ENCODE peak calls at places on chromosome 19, in ten cellular contexts. U is GM13977, B is RWPE2, I is astrocyte of the spinal cord, S is GM13976, Y is lung, H is left ventricle myocardium inferior, M is neural crest cell, T is keratinocyte, Z is cardiac fibroblast. V is an unnamed sample.

GRCh38 chr19:12994701-12995595 is at the start of gene NFIX:
- DNase-seq in B (no peak), I (peak), H (peak), Z (peak), S (no peak), Y (peak), M (no peak), T (no peak), U (no peak), V (peak)

GRCh38 chr19:43616306-43616705 is 3.1 kb downstream of the ZNF428 start:
- DNase-seq in Y (no peak), M (no peak), S (no peak), T (no peak), I (no peak), B (no peak), Z (no peak), H (no peak), U (no peak), V (no peak)

GRCh38 chr19:21697171-21697570 is 70.2 kb downstream of the ZNF100 start:
- DNase-seq in S (no peak), U (no peak), I (no peak), M (no peak), H (no peak), T (no peak), Z (no peak), B (no peak), Y (no peak), V (no peak)

GRCh38 chr19:2231621-2232221 is 4.4 kb downstream of the PLEKHJ1 start:
- DNase-seq in I (no peak), U (no peak), M (peak), Y (no peak), T (no peak), B (no peak), H (no peak), S (no peak), Z (no peak), V (no peak)

GRCh38 chr19:814108-815078 is 7.4 kb downstream of the PLPPR3 start:
- DNase-seq in Y (no peak), I (no peak), M (peak), H (no peak), S (no peak), U (peak), Z (no peak), B (no peak), T (no peak), V (no peak)

GRCh38 chr19:3276341-3276799 is 51.9 kb downstream of the CELF5 start:
- DNase-seq in Z (no peak), H (no peak), M (no peak), U (peak), I (no peak), S (no peak), Y (peak), B (peak), T (no peak), V (no peak)

GRCh38 chr19:38264486-38265212 is at the start of gene SPINT2:
- DNase-seq in I (no peak), M (peak), T (peak), Y (peak), S (peak), U (peak), Z (no peak), B (peak), H (no peak), V (no peak)

GRCh38 chr19:13887529-13887928 is 10.6 kb downstream of the NANOS3 start:
- DNase-seq in M (no peak), I (no peak), T (no peak), S (no peak), U (no peak), H (no peak), Y (no peak), Z (peak), B (no peak), V (no peak)

GRCh38 chr19:571127-571974 is 1.0 kb upstream of the BSG start:
- DNase-seq in H (no peak), T (no peak), B (no peak), Z (peak), Y (peak), I (no peak), M (peak), S (no peak), U (peak), V (peak)

DNA sequence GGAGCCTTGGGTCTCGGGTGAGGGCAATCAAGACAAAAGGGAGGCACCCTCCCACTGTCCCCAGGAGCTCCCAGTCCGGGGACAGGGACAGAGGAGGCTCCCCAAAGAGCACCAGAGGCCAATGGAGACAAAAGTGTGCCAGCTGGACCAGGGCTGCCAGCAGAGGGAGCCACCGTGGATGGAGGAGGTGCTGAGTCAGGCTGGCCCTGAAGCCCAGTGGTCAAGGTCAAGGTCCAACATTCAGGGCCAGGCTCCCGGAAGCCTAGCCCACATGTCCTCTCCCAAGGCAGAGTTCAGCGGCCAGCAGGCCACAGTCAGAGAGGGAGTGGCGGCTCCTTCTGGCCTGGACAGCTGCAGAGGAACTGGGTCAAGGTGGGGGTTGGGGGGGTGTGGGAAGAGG is 8.4 kb downstream of the COL5A3 start:
- DNase-seq in Y (no peak), B (no peak), S (peak), T (no peak), I (no peak), H (peak), M (peak), Z (peak), U (no peak), V (peak)
- TF ChIP-seq CTCF in Y (no peak), B (no peak), S (peak), T (peak), I (peak), H (peak), M (peak), Z (peak), U (peak), V (peak)

DNA sequence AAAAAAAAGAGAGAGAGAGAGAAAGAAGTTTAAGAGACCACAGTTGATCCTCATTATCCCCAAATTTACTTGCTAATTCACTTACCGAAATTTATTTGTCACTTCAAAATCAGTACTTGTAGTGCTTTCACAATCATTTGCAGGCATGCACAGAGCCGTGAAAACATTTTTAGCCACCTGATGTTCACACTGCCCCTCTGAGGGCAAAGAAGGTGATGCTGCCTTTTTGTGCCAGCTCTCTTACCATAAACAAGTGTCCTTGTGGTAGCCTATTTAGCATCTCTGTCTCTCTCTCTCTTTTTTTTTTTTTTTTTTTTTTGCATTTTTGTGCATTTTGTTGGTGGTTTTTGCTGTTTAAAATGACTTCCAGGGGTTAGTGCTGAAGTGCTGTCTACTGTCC is 24.0 kb upstream of the CASP14 start:
- DNase-seq in M (no peak), I (no peak), Z (peak), Y (no peak), H (no peak), B (no peak), U (peak), T (no peak), S (peak), V (no peak)
- TF ChIP-seq CTCF in M (peak), I (no peak), Z (no peak), Y (no peak), H (peak), B (peak), U (peak), T (peak), S (peak), V (no peak)

GRCh38 chr19:18832331-18833140 is 777 bp downstream of the UPF1 start:
- DNase-seq in Z (peak), T (no peak), B (no peak), M (no peak), S (peak), U (peak), I (no peak), H (no peak), Y (no peak), V (peak)
- TF ChIP-seq CTCF in Z (peak), T (peak), B (peak), M (no peak), S (peak), U (peak), I (peak), H (no peak), Y (no peak), V (no peak)

GRCh38 chr19:49503582-49503962 is 7.3 kb downstream of the RPS11 start:
- DNase-seq in T (no peak), Z (no peak), Y (no peak), B (no peak), S (no peak), U (no peak), M (no peak), H (no peak), I (no peak), V (no peak)

GRCh38 chr19:49507803-49508494 is 4.5 kb upstream of the FCGRT start:
- DNase-seq in M (no peak), T (no peak), U (no peak), Z (no peak), I (no peak), S (peak), Y (no peak), B (no peak), H (no peak), V (no peak)

GRCh38 chr19:49502866-49503581 is 6.8 kb downstream of the RPS11 start:
- DNase-seq in B (no peak), Z (peak), S (peak), M (no peak), Y (no peak), T (no peak), U (no peak), I (peak), H (no peak), V (no peak)

DNA sequence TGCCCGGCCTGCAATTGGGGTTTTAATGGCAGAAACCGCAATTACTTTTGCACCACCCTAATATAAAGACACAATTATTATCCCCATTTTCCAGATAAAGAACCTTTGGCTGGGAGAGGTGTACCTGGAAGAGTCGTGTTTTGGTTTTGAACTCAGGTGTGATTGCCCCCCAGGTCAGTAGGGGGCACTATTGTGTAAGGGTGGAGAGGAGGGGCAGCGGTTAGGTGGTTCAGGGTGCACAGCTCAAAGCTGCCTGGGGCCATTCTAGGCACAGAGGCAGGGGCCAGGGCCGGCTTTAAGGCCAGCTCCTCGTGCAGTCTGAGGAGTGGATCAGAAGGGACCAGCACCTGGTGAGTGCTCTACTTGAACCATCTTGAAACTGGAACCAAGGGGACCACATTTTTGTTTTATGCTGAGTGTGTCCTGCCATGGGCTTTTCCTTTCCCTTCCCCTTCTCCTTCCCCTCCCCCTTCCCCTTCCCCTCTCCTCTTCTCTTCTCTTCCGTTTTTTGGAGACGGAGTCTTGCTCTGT is 5.8 kb upstream of the FCGRT start:
- DNase-seq in Z (peak), T (no peak), B (no peak), H (peak), U (peak), M (peak), S (peak), Y (peak), I (no peak), V (peak)
- TF ChIP-seq CTCF in Z (peak), T (peak), B (peak), H (peak), U (peak), M (peak), S (peak), Y (peak), I (peak), V (peak)

GRCh38 chr19:6767357-6768235 is at the start of gene SH2D3A:
- DNase-seq in I (no peak), U (peak), Z (peak), B (peak), T (peak), S (peak), M (peak), Y (peak), H (peak), V (peak)

GRCh38 chr19:6766357-6767080 is 716 bp downstream of the SH2D3A start:
- DNase-seq in H (no peak), B (no peak), T (no peak), Z (no peak), U (no peak), Y (no peak), S (no peak), M (no peak), I (no peak), V (no peak)

GRCh38 chr19:6768236-6768785 is 1.1 kb upstream of the SH2D3A start:
- DNase-seq in S (no peak), T (no peak), U (no peak), Z (no peak), H (no peak), I (no peak), Y (no peak), B (no peak), M (no peak), V (no peak)

GRCh38 chr19:6767081-6767356 is 216 bp downstream of the SH2D3A start:
- DNase-seq in S (peak), H (no peak), I (no peak), M (no peak), Y (no peak), U (peak), Z (no peak), B (peak), T (no peak), V (no peak)

DNA sequence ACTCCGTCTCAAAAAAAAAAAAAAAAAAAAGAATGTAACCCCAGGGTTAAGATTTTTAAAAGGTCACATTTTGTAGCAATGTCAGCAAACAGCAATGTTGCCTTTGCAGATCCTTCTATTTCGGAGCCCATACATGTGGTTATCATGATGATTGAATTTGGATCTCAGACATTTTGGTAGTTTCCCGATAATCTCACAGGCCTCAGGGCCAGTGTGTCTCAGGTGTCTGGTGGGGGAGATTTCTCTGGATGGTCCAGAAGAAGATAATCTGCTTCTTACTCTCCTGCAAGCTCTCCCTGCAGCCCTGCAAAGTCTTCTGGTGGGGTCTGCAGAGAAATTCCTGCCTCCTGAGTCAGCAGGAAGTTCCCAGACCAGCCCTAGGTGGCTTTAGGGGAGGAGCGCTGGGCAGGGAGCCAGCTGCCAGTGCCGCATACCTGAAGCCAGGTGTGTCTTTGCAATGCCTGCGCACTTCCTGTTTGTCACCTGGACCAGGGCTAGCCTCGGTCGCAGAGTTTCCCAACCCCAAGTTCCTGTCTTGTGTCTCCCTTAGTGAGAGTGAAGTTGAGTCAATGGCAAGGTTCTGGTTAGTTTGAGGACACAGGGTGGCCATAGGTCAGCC is 1.4 kb downstream of the SH2D3A start:
- DNase-seq in M (no peak), T (peak), B (peak), I (no peak), Z (no peak), H (no peak), U (peak), S (no peak), Y (peak), V (peak)
- TF ChIP-seq CTCF in M (no peak), T (no peak), B (no peak), I (no peak), Z (no peak), H (no peak), U (no peak), S (no peak), Y (no peak), V (no peak)

GRCh38 chr19:7868671-7869452 is 5.3 kb downstream of the PRR36 start:
- DNase-seq in U (peak), Y (peak), Z (peak), M (peak), I (peak), H (peak), T (no peak), S (peak), B (peak), V (peak)

GRCh38 chr19:7869910-7870511 is 4.2 kb downstream of the PRR36 start:
- DNase-seq in U (peak), H (no peak), S (peak), I (no peak), B (peak), Z (peak), T (no peak), Y (no peak), M (no peak), V (no peak)

GRCh38 chr19:7868326-7868670 is 5.9 kb downstream of the PRR36 start:
- DNase-seq in Z (no peak), H (no peak), M (no peak), B (peak), I (no peak), T (no peak), U (no peak), Y (no peak), S (no peak), V (no peak)

GRCh38 chr19:7870571-7871279 is 3.5 kb downstream of the PRR36 start:
- DNase-seq in T (no peak), U (peak), Z (peak), Y (peak), I (peak), M (no peak), H (no peak), S (peak), B (peak), V (no peak)

GRCh38 chr19:7869453-7869909 is 4.7 kb downstream of the PRR36 start:
- DNase-seq in H (peak), T (no peak), Z (peak), Y (peak), U (peak), B (peak), S (peak), M (peak), I (no peak), V (peak)
- TF ChIP-seq CTCF in H (peak), T (peak), Z (no peak), Y (no peak), U (no peak), B (peak), S (no peak), M (peak), I (no peak), V (peak)

GRCh38 chr19:10289836-10290438 is at the start of gene ICAM5:
- DNase-seq in T (no peak), M (no peak), I (no peak), Y (no peak), Z (no peak), U (peak), S (no peak), H (no peak), B (peak), V (no peak)
- TF ChIP-seq CTCF in T (no peak), M (no peak), I (no peak), Y (no peak), Z (no peak), U (no peak), S (no peak), H (no peak), B (no peak), V (no peak)

GRCh38 chr19:41161903-41162302 is 31.1 kb upstream of the CYP2S1 start:
- DNase-seq in S (no peak), T (no peak), U (no peak), I (no peak), H (no peak), M (no peak), Z (no peak), Y (no peak), B (no peak), V (no peak)
- TF ChIP-seq CTCF in S (no peak), T (no peak), U (peak), I (peak), H (no peak), M (no peak), Z (no peak), Y (no peak), B (peak), V (no peak)

GRCh38 chr19:49468746-49469447 is 5.1 kb upstream of the FLT3LG start:
- DNase-seq in B (no peak), M (no peak), I (peak), T (peak), H (peak), Y (peak), S (peak), Z (peak), U (peak), V (no peak)

GRCh38 chr19:49472936-49473335 is 1.1 kb upstream of the FLT3LG start:
- DNase-seq in Y (no peak), Z (no peak), B (no peak), S (no peak), H (no peak), U (no peak), M (no peak), T (no peak), I (no peak), V (no peak)

GRCh38 chr19:49470615-49470978 is 3.4 kb upstream of the FLT3LG start:
- DNase-seq in Y (no peak), M (no peak), I (no peak), B (no peak), H (no peak), Z (no peak), S (no peak), U (no peak), T (no peak), V (no peak)

GRCh38 chr19:49468199-49468598 is 5.8 kb upstream of the FLT3LG start:
- DNase-seq in I (no peak), U (no peak), H (no peak), Y (no peak), T (peak), M (no peak), Z (no peak), S (no peak), B (no peak), V (no peak)

DNA sequence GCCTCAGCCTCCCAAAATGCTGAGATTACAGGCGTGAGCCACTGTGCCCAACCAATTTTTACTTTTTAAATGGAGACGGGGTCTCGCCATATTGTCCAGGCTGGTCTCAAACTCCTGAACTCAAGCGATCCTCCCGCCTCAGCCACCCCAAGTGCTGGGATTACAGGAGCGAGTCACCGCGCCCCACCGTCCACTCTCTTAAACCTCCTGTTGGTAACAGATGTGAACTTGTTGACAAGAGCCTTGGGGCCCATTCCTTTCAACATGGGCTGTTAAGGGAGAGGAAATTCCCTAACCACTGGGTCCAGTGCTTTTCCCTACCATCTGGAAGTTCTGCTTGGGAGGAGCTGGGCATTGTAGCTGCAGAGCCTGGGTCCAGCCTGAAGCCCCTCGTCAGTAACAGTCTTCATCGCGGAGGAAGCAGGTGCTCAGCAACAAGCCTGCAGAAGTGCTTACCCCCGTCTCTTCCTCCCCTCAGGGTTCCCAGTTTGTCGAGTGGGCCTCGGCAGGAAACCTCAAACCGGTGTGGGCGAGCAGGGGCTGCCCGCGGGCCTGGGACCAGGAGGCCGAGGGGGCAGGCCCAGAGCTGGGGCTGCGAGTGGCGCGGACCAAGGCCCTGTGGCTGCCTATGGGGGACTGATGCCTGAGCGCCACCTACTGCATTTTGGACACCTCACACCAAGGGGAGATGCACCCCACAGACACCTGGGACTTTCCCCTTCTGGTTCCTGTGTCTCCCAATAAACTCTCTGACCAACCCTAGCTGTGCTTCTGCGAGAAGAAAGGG is 4.0 kb upstream of the FLT3LG start:
- DNase-seq in U (peak), T (no peak), H (no peak), Z (no peak), Y (no peak), I (no peak), S (peak), M (no peak), B (no peak), V (no peak)
- TF ChIP-seq CTCF in U (peak), T (peak), H (peak), Z (peak), Y (peak), I (peak), S (peak), M (no peak), B (no peak), V (no peak)

V was measured in right lobe of liver.